ENCODE peak calls at places on chromosomes 6 and 20, in four cellular contexts. X is GM12878, Y is K562, B is H1. D is an unnamed sample.

GRCh38 chr6:33160728-33161323 is 31.4 kb downstream of the COL11A2 start:
- DNase-seq in X (no peak), Y (no peak), B (no peak), D (peak; percentile 52)

GRCh38 chr6:73308712-73309533 is 45.2 kb downstream of the DPPA5 start:
- DNase-seq in X (no peak), Y (peak; percentile 66), B (peak; percentile 58), D (peak; percentile 21)

GRCh38 chr6:133286765-133287164 is 45.6 kb downstream of the EYA4 start:
- DNase-seq in X (no peak), Y (peak; percentile 2), B (no peak), D (no peak)

GRCh38 chr20:21513181-21513663 is 642 bp downstream of the NKX2-2 start:
- DNase-seq in X (no peak), Y (no peak), B (peak; percentile 68), D (no peak)

GRCh38 chr6:134223761-134224445 is 94.0 kb downstream of the SGK1 start:
- DNase-seq in X (no peak), Y (no peak), B (no peak), D (no peak)

GRCh38 chr20:36167826-36168634 is 13.5 kb downstream of the EPB41L1 start:
- DNase-seq in X (no peak), Y (peak; percentile 53), B (no peak), D (peak; percentile 8)

GRCh38 chr6:52346503-52346902 is 15.4 kb upstream of the PAQR8 start:
- DNase-seq in X (no peak), Y (no peak), B (no peak), D (no peak)

GRCh38 chr6:89400912-89401399 is 11.1 kb downstream of the RRAGD start:
- DNase-seq in X (no peak), Y (no peak), B (no peak), D (no peak)

GRCh38 chr6:85191656-85192055 is 258.2 kb upstream of the NT5E start:
- DNase-seq in X (no peak), Y (no peak), B (no peak), D (no peak)

GRCh38 chr20:60255426-60255825 is 297.2 kb downstream of the CDH26 start:
- DNase-seq in X (no peak), Y (no peak), B (no peak), D (no peak)

GRCh38 chr6:44708208-44708607 is 320.7 kb downstream of the CDC5L start:
- DNase-seq in X (no peak), Y (no peak), B (no peak), D (no peak)

GRCh38 chr6:2434116-2434515 is 188.7 kb upstream of the GMDS start:
- DNase-seq in X (no peak), Y (no peak), B (no peak), D (peak; percentile 37)

GRCh38 chr6:35688605-35689322 is at the start of gene FKBP5:
- DNase-seq in X (peak; percentile 56), Y (peak; percentile 98), B (peak; percentile 96), D (peak; percentile 70)

GRCh38 chr6:27250277-27250954 is 2.9 kb downstream of the PRSS16 start:
- DNase-seq in X (no peak), Y (no peak), B (no peak), D (no peak)

GRCh38 chr6:83429857-83430605 is 820 bp downstream of the ME1 start:
- DNase-seq in X (no peak), Y (peak; percentile 58), B (no peak), D (peak; percentile 46)

GRCh38 chr6:140809694-140810101 is 1323.0 kb upstream of the GJE1 start:
- DNase-seq in X (peak; percentile 35), Y (no peak), B (no peak), D (no peak)

GRCh38 chr6:89843070-89843469 is 13.4 kb downstream of the CASP8AP2 start:
- DNase-seq in X (no peak), Y (no peak), B (no peak), D (no peak)

GRCh38 chr20:21706345-21707195 is 1.1 kb downstream of the PAX1 start:
- DNase-seq in X (no peak), Y (no peak), B (no peak), D (no peak)

GRCh38 chr6:29763491-29764289 is 40.5 kb downstream of the HLA-F start:
- DNase-seq in X (no peak), Y (no peak), B (no peak), D (no peak)

GRCh38 chr20:53880108-53880641 is 190.2 kb downstream of the BCAS1 start:
- DNase-seq in X (no peak), Y (no peak), B (no peak), D (no peak)

GRCh38 chr6:9516207-9516606 is 898.7 kb downstream of the TFAP2A start:
- DNase-seq in X (no peak), Y (no peak), B (peak; percentile 48), D (peak; percentile 57)

GRCh38 chr6:20751293-20751946 is 217.2 kb downstream of the CDKAL1 start:
- DNase-seq in X (no peak), Y (no peak), B (no peak), D (no peak)

GRCh38 chr20:33789109-33789857 is 21.9 kb upstream of the CHMP4B start:
- DNase-seq in X (no peak), Y (peak; percentile 37), B (no peak), D (peak; percentile 98)

GRCh38 chr20:39103732-39104131 is 141.6 kb downstream of the DHX35 start:
- DNase-seq in X (no peak), Y (no peak), B (no peak), D (no peak)

GRCh38 chr6:34369385-34369784 is 23.1 kb downstream of the NUDT3 start:
- DNase-seq in X (no peak), Y (no peak), B (no peak), D (no peak)

GRCh38 chr20:47453167-47453782 is 48.4 kb upstream of the NCOA3 start:
- DNase-seq in X (peak; percentile 92), Y (no peak), B (no peak), D (peak; percentile 74)

GRCh38 chr6:13559251-13559650 is 15.2 kb upstream of the SIRT5 start:
- DNase-seq in X (no peak), Y (no peak), B (no peak), D (no peak)

GRCh38 chr20:62808211-62808865 is 3.7 kb downstream of the OGFR start:
- DNase-seq in X (no peak), Y (peak; percentile 76), B (peak; percentile 97), D (no peak)

DNA sequence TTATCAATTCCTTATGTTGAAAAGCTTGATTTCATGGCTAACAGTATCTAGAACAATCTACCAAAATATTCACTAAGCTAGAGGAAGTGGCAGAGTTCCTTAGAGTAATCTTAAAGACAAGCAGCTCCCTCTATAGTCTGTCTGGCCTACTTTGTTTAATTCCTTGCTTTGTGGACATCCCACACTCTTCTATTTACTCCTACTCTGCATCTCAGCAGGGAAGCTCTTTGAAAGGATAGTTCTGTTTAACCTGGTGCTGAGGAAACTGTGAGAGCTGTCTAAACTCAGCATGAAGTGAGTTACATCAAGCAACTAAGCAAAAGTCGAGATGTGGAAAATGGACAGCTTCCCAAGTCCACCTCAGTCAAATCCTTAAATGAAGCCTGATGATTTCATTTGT is 4.3 kb downstream of the REV3L start:
- DNase-seq in X (peak; percentile 49), Y (peak; percentile 64), B (no peak), D (peak; percentile 35)
- TF ChIP-seq EGR1 in X (no peak), Y (no peak), B (peak; percentile 56), D (no peak)

GRCh38 chr6:47700596-47700995 is 2.2 kb downstream of the ADGRF4 start:
- DNase-seq in X (no peak), Y (no peak), B (no peak), D (no peak)

GRCh38 chr6:47697925-47698324 is 455 bp upstream of the ADGRF4 start:
- DNase-seq in X (no peak), Y (no peak), B (no peak), D (no peak)

GRCh38 chr6:47701374-47701773 is 3.0 kb downstream of the ADGRF4 start:
- DNase-seq in X (peak; percentile 35), Y (no peak), B (no peak), D (no peak)

GRCh38 chr6:47698342-47698787 is at the start of gene ADGRF4:
- DNase-seq in X (no peak), Y (peak; percentile 16), B (no peak), D (no peak)

GRCh38 chr6:47700051-47700450 is 1.7 kb downstream of the ADGRF4 start:
- DNase-seq in X (no peak), Y (no peak), B (no peak), D (no peak)
- TF ChIP-seq EGR1 in X (no peak), Y (no peak), B (no peak), D (no peak)

DNA sequence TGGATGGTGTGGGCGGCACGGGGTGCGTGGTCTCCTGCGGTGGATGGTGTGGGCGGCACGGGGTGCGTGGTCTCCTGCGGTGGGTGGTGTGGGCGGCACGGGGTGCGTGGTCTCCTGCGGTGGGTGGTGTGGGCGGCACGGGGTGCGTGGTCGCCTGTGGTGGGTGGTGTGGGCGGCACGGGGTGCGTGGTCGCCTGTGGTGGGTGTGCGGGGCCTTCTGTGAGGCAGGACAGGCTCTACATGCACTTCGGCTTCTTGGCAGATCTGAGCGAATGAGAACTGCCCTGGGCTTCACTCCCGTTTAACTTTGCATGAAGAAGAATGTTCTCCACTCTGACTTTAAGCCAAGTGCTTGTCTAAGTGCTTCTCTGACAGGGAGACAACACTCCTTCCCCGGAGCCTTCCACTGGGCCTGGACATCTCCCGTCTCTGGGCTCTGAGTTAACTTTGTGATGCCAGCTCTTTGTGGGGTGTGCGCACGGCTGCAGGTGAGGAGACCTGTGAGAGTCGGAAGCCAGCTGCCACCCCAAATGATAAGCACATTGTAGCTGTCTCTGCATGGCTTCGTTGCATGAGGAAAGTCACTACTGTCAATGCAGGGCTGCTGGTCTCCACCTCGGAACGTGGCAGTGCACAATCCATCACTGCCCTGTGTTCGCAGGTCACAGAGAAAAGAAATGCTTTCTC is 244.8 kb downstream of the DLL1 start:
- DNase-seq in X (no peak), Y (no peak), B (no peak), D (no peak)
- TF ChIP-seq EGR1 in X (no peak), Y (no peak), B (no peak), D (no peak)

GRCh38 chr6:37005827-37006514 is 516 bp downstream of the FGD2 start:
- DNase-seq in X (no peak), Y (no peak), B (no peak), D (no peak)

GRCh38 chr6:37005061-37005810 is at the start of gene FGD2:
- DNase-seq in X (no peak), Y (peak; percentile 65), B (no peak), D (no peak)

GRCh38 chr6:37008484-37009186 is 3.2 kb downstream of the FGD2 start:
- DNase-seq in X (no peak), Y (no peak), B (no peak), D (no peak)

GRCh38 chr6:37006793-37007339 is 1.4 kb downstream of the FGD2 start:
- DNase-seq in X (no peak), Y (no peak), B (no peak), D (no peak)

DNA sequence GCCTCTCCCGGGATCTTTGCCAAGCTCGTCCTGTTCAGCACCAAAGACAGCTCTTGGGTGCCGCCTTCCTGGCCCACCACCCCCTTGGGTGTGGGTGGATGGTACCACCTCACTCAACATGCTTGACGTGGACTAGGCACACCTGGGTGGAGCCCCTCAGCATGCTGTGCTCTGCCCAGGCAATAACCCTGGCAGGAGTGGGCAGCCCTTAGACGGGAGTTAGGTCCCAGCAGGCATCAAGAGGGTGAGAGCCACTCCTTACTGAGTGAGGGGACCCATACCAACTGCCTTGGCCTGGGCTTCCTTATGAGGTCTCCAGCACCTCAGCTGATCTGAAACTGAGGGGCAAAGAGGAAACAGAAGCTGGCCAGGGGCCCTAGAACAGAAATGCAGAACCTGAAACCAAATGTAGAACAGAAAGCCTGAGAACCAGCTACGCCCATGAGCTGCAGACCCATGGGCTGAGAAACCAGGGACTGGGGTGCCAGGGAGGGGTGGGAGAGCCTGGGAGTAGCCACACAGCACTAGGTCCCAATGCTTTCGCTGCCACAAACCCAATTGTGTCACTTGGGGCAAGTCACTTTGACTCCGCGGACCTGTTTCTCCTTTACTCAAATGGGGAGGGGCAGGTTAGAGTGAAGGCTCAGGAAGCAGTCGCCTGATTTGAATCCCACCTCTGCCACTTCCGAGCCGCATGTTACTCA is 2.0 kb downstream of the FGD2 start:
- DNase-seq in X (no peak), Y (no peak), B (no peak), D (no peak)
- TF ChIP-seq EGR1 in X (no peak), Y (no peak), B (no peak), D (no peak)

GRCh38 chr6:76593668-76594067 is 521.2 kb upstream of the IMPG1 start:
- DNase-seq in X (no peak), Y (no peak), B (no peak), D (no peak)
- TF ChIP-seq EGR1 in X (no peak), Y (no peak), B (no peak), D (no peak)